ENCODE peak calls at places on chromosomes 5 and 9, in nine cellular contexts. One of them, this sample, is unnamed.

GRCh38 chr5:74233571-74233970 is 407.0 kb downstream of the ENC1 start:
- DNase-seq in hepatic stellate cell: no peak
- DNase-seq in neural progenitor cell: no peak
- DNase-seq in heart right ventricle: no peak
- DNase-seq in stimulated activated naive CD8-positive, alpha-beta T cell treated with anti-CD3 and anti-CD28 coated beads, Interleukin-15, amount 100 ng/mL, for 72 hours: no peak
- DNase-seq in activated CD4-positive, alpha-beta T cell treated with anti-CD3 and anti-CD28 coated beads, Interleukin-2, amount 10 ng/mL, durations not matched to agents 7 days and 5 days: no peak
- DNase-seq in HuH-7.5: no peak
- DNase-seq in T-helper 1 cell: no peak
- DNase-seq in RPMI8226: no peak
- DNase-seq in this sample: no peak

GRCh38 chr5:39775458-39776365 is 350.9 kb upstream of the DAB2 start:
- DNase-seq in hepatic stellate cell: peak; percentile 54
- DNase-seq in T-helper 1 cell: no peak
- DNase-seq in neural progenitor cell: no peak
- DNase-seq in activated CD4-positive, alpha-beta T cell treated with anti-CD3 and anti-CD28 coated beads, Interleukin-2, amount 10 ng/mL, durations not matched to agents 7 days and 5 days: no peak
- DNase-seq in RPMI8226: no peak
- DNase-seq in HuH-7.5: no peak
- DNase-seq in stimulated activated naive CD8-positive, alpha-beta T cell treated with anti-CD3 and anti-CD28 coated beads, Interleukin-15, amount 100 ng/mL, for 72 hours: no peak
- DNase-seq in heart right ventricle: no peak
- DNase-seq in this sample: no peak

GRCh38 chr9:92770005-92770995 is 5.7 kb upstream of the BICD2 start:
- DNase-seq in T-helper 1 cell: no peak
- DNase-seq in hepatic stellate cell: no peak
- DNase-seq in stimulated activated naive CD8-positive, alpha-beta T cell treated with anti-CD3 and anti-CD28 coated beads, Interleukin-15, amount 100 ng/mL, for 72 hours: no peak
- DNase-seq in neural progenitor cell: no peak
- DNase-seq in heart right ventricle: no peak
- DNase-seq in activated CD4-positive, alpha-beta T cell treated with anti-CD3 and anti-CD28 coated beads, Interleukin-2, amount 10 ng/mL, durations not matched to agents 7 days and 5 days: no peak
- DNase-seq in RPMI8226: no peak
- DNase-seq in HuH-7.5: no peak
- DNase-seq in this sample: no peak

GRCh38 chr9:129333961-129334743 is 156.1 kb upstream of the IER5L start:
- DNase-seq in T-helper 1 cell: no peak
- DNase-seq in activated CD4-positive, alpha-beta T cell treated with anti-CD3 and anti-CD28 coated beads, Interleukin-2, amount 10 ng/mL, durations not matched to agents 7 days and 5 days: peak; percentile 21
- DNase-seq in hepatic stellate cell: peak; percentile 96
- DNase-seq in RPMI8226: peak; percentile 65
- DNase-seq in heart right ventricle: peak; percentile 89
- DNase-seq in HuH-7.5: peak; percentile 96
- DNase-seq in neural progenitor cell: peak; percentile 93
- DNase-seq in stimulated activated naive CD8-positive, alpha-beta T cell treated with anti-CD3 and anti-CD28 coated beads, Interleukin-15, amount 100 ng/mL, for 72 hours: peak; percentile 64
- DNase-seq in this sample: peak; percentile 94

GRCh38 chr9:38419216-38419615 is 5.0 kb downstream of the IGFBPL1 start:
- DNase-seq in neural progenitor cell: peak; percentile 55
- DNase-seq in activated CD4-positive, alpha-beta T cell treated with anti-CD3 and anti-CD28 coated beads, Interleukin-2, amount 10 ng/mL, durations not matched to agents 7 days and 5 days: no peak
- DNase-seq in HuH-7.5: no peak
- DNase-seq in T-helper 1 cell: no peak
- DNase-seq in heart right ventricle: no peak
- DNase-seq in stimulated activated naive CD8-positive, alpha-beta T cell treated with anti-CD3 and anti-CD28 coated beads, Interleukin-15, amount 100 ng/mL, for 72 hours: no peak
- DNase-seq in RPMI8226: no peak
- DNase-seq in hepatic stellate cell: no peak
- DNase-seq in this sample: no peak

GRCh38 chr9:131869312-131869711 is 129.4 kb upstream of the RAPGEF1 start:
- DNase-seq in neural progenitor cell: peak; percentile 89
- DNase-seq in T-helper 1 cell: no peak
- DNase-seq in heart right ventricle: no peak
- DNase-seq in stimulated activated naive CD8-positive, alpha-beta T cell treated with anti-CD3 and anti-CD28 coated beads, Interleukin-15, amount 100 ng/mL, for 72 hours: no peak
- DNase-seq in hepatic stellate cell: no peak
- DNase-seq in HuH-7.5: no peak
- DNase-seq in RPMI8226: no peak
- DNase-seq in activated CD4-positive, alpha-beta T cell treated with anti-CD3 and anti-CD28 coated beads, Interleukin-2, amount 10 ng/mL, durations not matched to agents 7 days and 5 days: no peak
- DNase-seq in this sample: no peak

GRCh38 chr5:66362021-66362420 is 217.9 kb downstream of the SREK1 start:
- DNase-seq in RPMI8226: no peak
- DNase-seq in stimulated activated naive CD8-positive, alpha-beta T cell treated with anti-CD3 and anti-CD28 coated beads, Interleukin-15, amount 100 ng/mL, for 72 hours: no peak
- DNase-seq in activated CD4-positive, alpha-beta T cell treated with anti-CD3 and anti-CD28 coated beads, Interleukin-2, amount 10 ng/mL, durations not matched to agents 7 days and 5 days: no peak
- DNase-seq in T-helper 1 cell: no peak
- DNase-seq in neural progenitor cell: no peak
- DNase-seq in hepatic stellate cell: no peak
- DNase-seq in HuH-7.5: no peak
- DNase-seq in heart right ventricle: no peak
- DNase-seq in this sample: no peak

GRCh38 chr9:134415026-134415425 is 88.8 kb downstream of the RXRA start:
- DNase-seq in T-helper 1 cell: no peak
- DNase-seq in activated CD4-positive, alpha-beta T cell treated with anti-CD3 and anti-CD28 coated beads, Interleukin-2, amount 10 ng/mL, durations not matched to agents 7 days and 5 days: no peak
- DNase-seq in heart right ventricle: no peak
- DNase-seq in hepatic stellate cell: no peak
- DNase-seq in stimulated activated naive CD8-positive, alpha-beta T cell treated with anti-CD3 and anti-CD28 coated beads, Interleukin-15, amount 100 ng/mL, for 72 hours: no peak
- DNase-seq in HuH-7.5: no peak
- DNase-seq in neural progenitor cell: no peak
- DNase-seq in RPMI8226: no peak
- DNase-seq in this sample: no peak

GRCh38 chr5:34534237-34535108 is 121.7 kb upstream of the RAI14 start:
- DNase-seq in HuH-7.5: no peak
- DNase-seq in activated CD4-positive, alpha-beta T cell treated with anti-CD3 and anti-CD28 coated beads, Interleukin-2, amount 10 ng/mL, durations not matched to agents 7 days and 5 days: no peak
- DNase-seq in RPMI8226: no peak
- DNase-seq in neural progenitor cell: no peak
- DNase-seq in heart right ventricle: no peak
- DNase-seq in T-helper 1 cell: peak; percentile 15
- DNase-seq in stimulated activated naive CD8-positive, alpha-beta T cell treated with anti-CD3 and anti-CD28 coated beads, Interleukin-15, amount 100 ng/mL, for 72 hours: no peak
- DNase-seq in hepatic stellate cell: peak; percentile 55
- DNase-seq in this sample: no peak

GRCh38 chr5:67793966-67794365 is 421.6 kb upstream of the PIK3R1 start:
- DNase-seq in HuH-7.5: no peak
- DNase-seq in stimulated activated naive CD8-positive, alpha-beta T cell treated with anti-CD3 and anti-CD28 coated beads, Interleukin-15, amount 100 ng/mL, for 72 hours: no peak
- DNase-seq in RPMI8226: no peak
- DNase-seq in T-helper 1 cell: no peak
- DNase-seq in hepatic stellate cell: no peak
- DNase-seq in heart right ventricle: no peak
- DNase-seq in neural progenitor cell: no peak
- DNase-seq in activated CD4-positive, alpha-beta T cell treated with anti-CD3 and anti-CD28 coated beads, Interleukin-2, amount 10 ng/mL, durations not matched to agents 7 days and 5 days: no peak
- DNase-seq in this sample: no peak

GRCh38 chr5:73121109-73121443 is 701 bp downstream of the TMEM171 start:
- DNase-seq in neural progenitor cell: no peak
- DNase-seq in HuH-7.5: no peak
- DNase-seq in stimulated activated naive CD8-positive, alpha-beta T cell treated with anti-CD3 and anti-CD28 coated beads, Interleukin-15, amount 100 ng/mL, for 72 hours: no peak
- DNase-seq in RPMI8226: no peak
- DNase-seq in heart right ventricle: no peak
- DNase-seq in hepatic stellate cell: peak; percentile 46
- DNase-seq in T-helper 1 cell: no peak
- DNase-seq in activated CD4-positive, alpha-beta T cell treated with anti-CD3 and anti-CD28 coated beads, Interleukin-2, amount 10 ng/mL, durations not matched to agents 7 days and 5 days: no peak
- DNase-seq in this sample: no peak

GRCh38 chr5:139668064-139668880 is 20.1 kb downstream of the CXXC5 start:
- DNase-seq in RPMI8226: peak; percentile 75
- DNase-seq in neural progenitor cell: peak; percentile 67
- DNase-seq in HuH-7.5: no peak
- DNase-seq in hepatic stellate cell: no peak
- DNase-seq in activated CD4-positive, alpha-beta T cell treated with anti-CD3 and anti-CD28 coated beads, Interleukin-2, amount 10 ng/mL, durations not matched to agents 7 days and 5 days: peak; percentile 36
- DNase-seq in heart right ventricle: peak; percentile 57
- DNase-seq in T-helper 1 cell: peak; percentile 24
- DNase-seq in stimulated activated naive CD8-positive, alpha-beta T cell treated with anti-CD3 and anti-CD28 coated beads, Interleukin-15, amount 100 ng/mL, for 72 hours: peak; percentile 54
- DNase-seq in this sample: peak; percentile 78

GRCh38 chr9:11340656-11341055 is 727.9 kb upstream of the PTPRD start:
- DNase-seq in activated CD4-positive, alpha-beta T cell treated with anti-CD3 and anti-CD28 coated beads, Interleukin-2, amount 10 ng/mL, durations not matched to agents 7 days and 5 days: no peak
- DNase-seq in neural progenitor cell: no peak
- DNase-seq in T-helper 1 cell: no peak
- DNase-seq in heart right ventricle: no peak
- DNase-seq in RPMI8226: no peak
- DNase-seq in stimulated activated naive CD8-positive, alpha-beta T cell treated with anti-CD3 and anti-CD28 coated beads, Interleukin-15, amount 100 ng/mL, for 72 hours: no peak
- DNase-seq in hepatic stellate cell: no peak
- DNase-seq in HuH-7.5: no peak
- DNase-seq in this sample: no peak

GRCh38 chr9:4923580-4924544 is 61.2 kb upstream of the JAK2 start:
- DNase-seq in stimulated activated naive CD8-positive, alpha-beta T cell treated with anti-CD3 and anti-CD28 coated beads, Interleukin-15, amount 100 ng/mL, for 72 hours: peak; percentile 20
- DNase-seq in hepatic stellate cell: peak; percentile 25
- DNase-seq in T-helper 1 cell: peak; percentile 68
- DNase-seq in RPMI8226: peak; percentile 28
- DNase-seq in activated CD4-positive, alpha-beta T cell treated with anti-CD3 and anti-CD28 coated beads, Interleukin-2, amount 10 ng/mL, durations not matched to agents 7 days and 5 days: peak; percentile 46
- DNase-seq in HuH-7.5: no peak
- DNase-seq in heart right ventricle: no peak
- DNase-seq in neural progenitor cell: no peak
- DNase-seq in this sample: no peak

GRCh38 chr9:37730256-37730655 is 23.3 kb upstream of the TRMT10B start:
- DNase-seq in activated CD4-positive, alpha-beta T cell treated with anti-CD3 and anti-CD28 coated beads, Interleukin-2, amount 10 ng/mL, durations not matched to agents 7 days and 5 days: no peak
- DNase-seq in heart right ventricle: no peak
- DNase-seq in neural progenitor cell: no peak
- DNase-seq in T-helper 1 cell: no peak
- DNase-seq in stimulated activated naive CD8-positive, alpha-beta T cell treated with anti-CD3 and anti-CD28 coated beads, Interleukin-15, amount 100 ng/mL, for 72 hours: no peak
- DNase-seq in RPMI8226: no peak
- DNase-seq in HuH-7.5: no peak
- DNase-seq in hepatic stellate cell: no peak
- DNase-seq in this sample: no peak

GRCh38 chr5:174732040-174733020 is 7.9 kb downstream of the MSX2 start:
- DNase-seq in HuH-7.5: no peak
- DNase-seq in stimulated activated naive CD8-positive, alpha-beta T cell treated with anti-CD3 and anti-CD28 coated beads, Interleukin-15, amount 100 ng/mL, for 72 hours: no peak
- DNase-seq in neural progenitor cell: peak; percentile 66
- DNase-seq in activated CD4-positive, alpha-beta T cell treated with anti-CD3 and anti-CD28 coated beads, Interleukin-2, amount 10 ng/mL, durations not matched to agents 7 days and 5 days: no peak
- DNase-seq in hepatic stellate cell: no peak
- DNase-seq in heart right ventricle: no peak
- DNase-seq in RPMI8226: no peak
- DNase-seq in T-helper 1 cell: no peak
- DNase-seq in this sample: no peak

GRCh38 chr5:66897355-66897754 is 299.2 kb downstream of the CD180 start:
- DNase-seq in HuH-7.5: no peak
- DNase-seq in heart right ventricle: no peak
- DNase-seq in stimulated activated naive CD8-positive, alpha-beta T cell treated with anti-CD3 and anti-CD28 coated beads, Interleukin-15, amount 100 ng/mL, for 72 hours: no peak
- DNase-seq in T-helper 1 cell: no peak
- DNase-seq in hepatic stellate cell: no peak
- DNase-seq in activated CD4-positive, alpha-beta T cell treated with anti-CD3 and anti-CD28 coated beads, Interleukin-2, amount 10 ng/mL, durations not matched to agents 7 days and 5 days: no peak
- DNase-seq in neural progenitor cell: no peak
- DNase-seq in RPMI8226: no peak
- DNase-seq in this sample: no peak

GRCh38 chr5:32538031-32538547 is 47.3 kb upstream of the SUB1 start:
- DNase-seq in hepatic stellate cell: no peak
- DNase-seq in RPMI8226: peak; percentile 93
- DNase-seq in T-helper 1 cell: peak; percentile 86
- DNase-seq in HuH-7.5: no peak
- DNase-seq in stimulated activated naive CD8-positive, alpha-beta T cell treated with anti-CD3 and anti-CD28 coated beads, Interleukin-15, amount 100 ng/mL, for 72 hours: peak; percentile 63
- DNase-seq in neural progenitor cell: no peak
- DNase-seq in heart right ventricle: peak; percentile 29
- DNase-seq in activated CD4-positive, alpha-beta T cell treated with anti-CD3 and anti-CD28 coated beads, Interleukin-2, amount 10 ng/mL, durations not matched to agents 7 days and 5 days: peak; percentile 41
- DNase-seq in this sample: no peak

GRCh38 chr5:42880621-42881020 is 68.9 kb upstream of the SELENOP start:
- DNase-seq in hepatic stellate cell: no peak
- DNase-seq in activated CD4-positive, alpha-beta T cell treated with anti-CD3 and anti-CD28 coated beads, Interleukin-2, amount 10 ng/mL, durations not matched to agents 7 days and 5 days: no peak
- DNase-seq in RPMI8226: no peak
- DNase-seq in neural progenitor cell: no peak
- DNase-seq in HuH-7.5: no peak
- DNase-seq in heart right ventricle: no peak
- DNase-seq in stimulated activated naive CD8-positive, alpha-beta T cell treated with anti-CD3 and anti-CD28 coated beads, Interleukin-15, amount 100 ng/mL, for 72 hours: no peak
- DNase-seq in T-helper 1 cell: no peak
- DNase-seq in this sample: no peak

GRCh38 chr5:178291161-178291561 is 58.6 kb upstream of the PHYKPL start:
- DNase-seq in HuH-7.5: no peak
- DNase-seq in neural progenitor cell: no peak
- DNase-seq in RPMI8226: no peak
- DNase-seq in activated CD4-positive, alpha-beta T cell treated with anti-CD3 and anti-CD28 coated beads, Interleukin-2, amount 10 ng/mL, durations not matched to agents 7 days and 5 days: no peak
- DNase-seq in T-helper 1 cell: no peak
- DNase-seq in stimulated activated naive CD8-positive, alpha-beta T cell treated with anti-CD3 and anti-CD28 coated beads, Interleukin-15, amount 100 ng/mL, for 72 hours: no peak
- DNase-seq in hepatic stellate cell: no peak
- DNase-seq in heart right ventricle: peak; percentile 6
- DNase-seq in this sample: no peak

GRCh38 chr9:92607773-92608172 is 62.2 kb downstream of the IPPK start:
- DNase-seq in HuH-7.5: no peak
- DNase-seq in T-helper 1 cell: no peak
- DNase-seq in hepatic stellate cell: no peak
- DNase-seq in RPMI8226: no peak
- DNase-seq in heart right ventricle: no peak
- DNase-seq in neural progenitor cell: no peak
- DNase-seq in stimulated activated naive CD8-positive, alpha-beta T cell treated with anti-CD3 and anti-CD28 coated beads, Interleukin-15, amount 100 ng/mL, for 72 hours: no peak
- DNase-seq in activated CD4-positive, alpha-beta T cell treated with anti-CD3 and anti-CD28 coated beads, Interleukin-2, amount 10 ng/mL, durations not matched to agents 7 days and 5 days: no peak
- DNase-seq in this sample: no peak

This sample was measured in 8988T.